ENCODE peak calls at places on chromosome 1, in nine cellular contexts. U is stimulated activated CD4-positive, alpha-beta T cell treated with anti-CD3 and anti-CD28 coated beads, TNF-alpha, amount 100 ng/mL, for 48 hours; L is psoas muscle; S is G401; C is stimulated activated CD8-positive, alpha-beta memory T cell treated with anti-CD3 and anti-CD28 coated beads, Interleukin-2, amount 100 ng/mL, for 48 hours; J is H9; X is type B pancreatic cell; G is NCI-H1694 treated with DMSO at 0.1 percent for 48 hours; R is lower lobe of right lung. N is an unnamed sample.

GRCh38 chr1:160376525-160377131 is 9.8 kb downstream of the NHLH1 start:
- DNase-seq in G (no peak), J (peak), C (no peak), X (peak), R (no peak), S (peak), U (no peak), L (no peak), N (peak)

GRCh38 chr1:113868387-113869083 is 3.0 kb downstream of the PTPN22 start:
- DNase-seq in U (no peak), J (no peak), G (no peak), L (no peak), S (no peak), C (no peak), R (no peak), X (no peak), N (no peak)

GRCh38 chr1:246837418-246838117 is 94.2 kb downstream of the AHCTF1 start:
- DNase-seq in G (no peak), X (no peak), L (no peak), R (no peak), J (no peak), S (no peak), C (no peak), U (no peak), N (no peak)

GRCh38 chr1:176643536-176643935 is 180.6 kb downstream of the PAPPA2 start:
- DNase-seq in S (no peak), J (no peak), L (no peak), R (no peak), G (no peak), C (no peak), X (no peak), U (no peak), N (no peak)

GRCh38 chr1:66380452-66381212 is 153.3 kb upstream of the SGIP1 start:
- DNase-seq in X (no peak), S (no peak), G (no peak), J (no peak), C (no peak), U (no peak), R (no peak), L (no peak), N (no peak)

GRCh38 chr1:31183927-31184554 is 55.6 kb downstream of the NKAIN1 start:
- DNase-seq in L (no peak), X (no peak), R (no peak), U (no peak), S (peak), G (peak), C (no peak), J (peak), N (no peak)

GRCh38 chr1:10728595-10729410 is 67.6 kb downstream of the CASZ1 start:
- DNase-seq in J (no peak), R (no peak), S (no peak), L (no peak), G (no peak), U (no peak), C (no peak), X (no peak), N (no peak)

GRCh38 chr1:164670026-164670425 is 111.0 kb downstream of the PBX1 start:
- DNase-seq in S (no peak), G (no peak), R (no peak), X (no peak), C (no peak), J (no peak), U (no peak), L (no peak), N (no peak)

GRCh38 chr1:184747089-184747955 is 7.3 kb downstream of the EDEM3 start:
- DNase-seq in U (no peak), X (no peak), J (no peak), R (no peak), C (no peak), G (no peak), L (no peak), S (no peak), N (no peak)